ENCODE peak calls at places on chromosomes 13 and 19, in five cellular contexts. One of them, this sample, is unnamed.

GRCh38 chr13:31007392-31007791 is 74.9 kb downstream of the TEX26 start:
- DNase-seq in prostate gland: no peak
- DNase-seq in hepatic stellate cell: no peak
- DNase-seq in lung microvascular endothelial cell: no peak
- DNase-seq in NCI-H2029: no peak
- DNase-seq in this sample: no peak

GRCh38 chr13:42728507-42729180 is 52.7 kb upstream of the FAM216B start:
- DNase-seq in prostate gland: no peak
- DNase-seq in hepatic stellate cell: no peak
- DNase-seq in lung microvascular endothelial cell: no peak
- DNase-seq in NCI-H2029: no peak
- DNase-seq in this sample: no peak

GRCh38 chr13:111919826-111920225 is 147.1 kb upstream of the SOX1 start:
- DNase-seq in prostate gland: no peak
- DNase-seq in hepatic stellate cell: no peak
- DNase-seq in lung microvascular endothelial cell: no peak
- DNase-seq in NCI-H2029: no peak
- DNase-seq in this sample: no peak

GRCh38 chr13:99311137-99311536 is 3.9 kb upstream of the GPR183 start:
- DNase-seq in prostate gland: no peak
- DNase-seq in hepatic stellate cell: no peak
- DNase-seq in lung microvascular endothelial cell: no peak
- DNase-seq in NCI-H2029: no peak
- DNase-seq in this sample: no peak

GRCh38 chr13:59641261-59641660 is 522.5 kb downstream of the DIAPH3 start:
- DNase-seq in prostate gland: no peak
- DNase-seq in hepatic stellate cell: no peak
- DNase-seq in lung microvascular endothelial cell: no peak
- DNase-seq in NCI-H2029: no peak
- DNase-seq in this sample: no peak

GRCh38 chr19:30001301-30001700 is 59.3 kb downstream of the URI1 start:
- DNase-seq in prostate gland: no peak
- DNase-seq in hepatic stellate cell: no peak
- DNase-seq in lung microvascular endothelial cell: no peak
- DNase-seq in NCI-H2029: no peak
- DNase-seq in this sample: no peak

GRCh38 chr19:8028951-8029491 is 23.5 kb upstream of the CCL25 start:
- DNase-seq in prostate gland: no peak
- DNase-seq in hepatic stellate cell: peak
- DNase-seq in lung microvascular endothelial cell: no peak
- DNase-seq in NCI-H2029: no peak
- DNase-seq in this sample: no peak

GRCh38 chr19:55563261-55563690 is 17.4 kb downstream of the ZNF579 start:
- DNase-seq in prostate gland: no peak
- DNase-seq in hepatic stellate cell: no peak
- DNase-seq in lung microvascular endothelial cell: no peak
- DNase-seq in NCI-H2029: peak
- DNase-seq in this sample: no peak

GRCh38 chr19:38669532-38669931 is 22.1 kb downstream of the ACTN4 start:
- DNase-seq in prostate gland: no peak
- DNase-seq in hepatic stellate cell: no peak
- DNase-seq in lung microvascular endothelial cell: no peak
- DNase-seq in NCI-H2029: no peak
- DNase-seq in this sample: no peak

GRCh38 chr13:42681394-42681793 is 100.0 kb upstream of the FAM216B start:
- DNase-seq in prostate gland: no peak
- DNase-seq in hepatic stellate cell: no peak
- DNase-seq in lung microvascular endothelial cell: no peak
- DNase-seq in NCI-H2029: no peak
- DNase-seq in this sample: no peak

GRCh38 chr13:36475468-36475867 is 43.2 kb downstream of the CCNA1 start:
- DNase-seq in prostate gland: no peak
- DNase-seq in hepatic stellate cell: no peak
- DNase-seq in lung microvascular endothelial cell: no peak
- DNase-seq in NCI-H2029: no peak
- DNase-seq in this sample: no peak

GRCh38 chr19:41415154-41415571 is 12.0 kb downstream of the B3GNT8 start:
- DNase-seq in prostate gland: no peak
- DNase-seq in hepatic stellate cell: no peak
- DNase-seq in lung microvascular endothelial cell: no peak
- DNase-seq in NCI-H2029: peak
- DNase-seq in this sample: no peak

GRCh38 chr19:16216744-16217670 is 19.3 kb downstream of the AP1M1 start:
- DNase-seq in prostate gland: no peak
- DNase-seq in hepatic stellate cell: no peak
- DNase-seq in lung microvascular endothelial cell: no peak
- DNase-seq in NCI-H2029: peak
- DNase-seq in this sample: no peak

GRCh38 chr19:38003427-38004099 is 96.6 kb downstream of the SIPA1L3 start:
- DNase-seq in prostate gland: peak
- DNase-seq in hepatic stellate cell: peak
- DNase-seq in lung microvascular endothelial cell: peak
- DNase-seq in NCI-H2029: peak
- DNase-seq in this sample: peak

GRCh38 chr19:18985257-18985656 is 44.2 kb upstream of the HOMER3 start:
- DNase-seq in prostate gland: no peak
- DNase-seq in hepatic stellate cell: no peak
- DNase-seq in lung microvascular endothelial cell: peak
- DNase-seq in NCI-H2029: no peak
- DNase-seq in this sample: peak

GRCh38 chr19:38429055-38429810 is 3.2 kb upstream of the RASGRP4 start:
- DNase-seq in prostate gland: no peak
- DNase-seq in hepatic stellate cell: no peak
- DNase-seq in lung microvascular endothelial cell: no peak
- DNase-seq in NCI-H2029: no peak
- DNase-seq in this sample: no peak

GRCh38 chr13:68234278-68234677 is 1004.1 kb upstream of the PCDH9 start:
- DNase-seq in prostate gland: no peak
- DNase-seq in hepatic stellate cell: no peak
- DNase-seq in lung microvascular endothelial cell: no peak
- DNase-seq in NCI-H2029: no peak
- DNase-seq in this sample: no peak

GRCh38 chr19:58578430-58578925 is 5.3 kb upstream of the MZF1 start:
- DNase-seq in prostate gland: no peak
- DNase-seq in hepatic stellate cell: no peak
- DNase-seq in lung microvascular endothelial cell: no peak
- DNase-seq in NCI-H2029: no peak
- DNase-seq in this sample: no peak

GRCh38 chr19:32070101-32070500 is 275.3 kb upstream of the ZNF507 start:
- DNase-seq in prostate gland: no peak
- DNase-seq in hepatic stellate cell: no peak
- DNase-seq in lung microvascular endothelial cell: no peak
- DNase-seq in NCI-H2029: no peak
- DNase-seq in this sample: no peak

GRCh38 chr19:45473366-45474190 is 5.8 kb downstream of the FOSB start:
- DNase-seq in prostate gland: no peak
- DNase-seq in hepatic stellate cell: no peak
- DNase-seq in lung microvascular endothelial cell: no peak
- DNase-seq in NCI-H2029: no peak
- DNase-seq in this sample: no peak

GRCh38 chr13:110965038-110965754 is 50.3 kb upstream of the ANKRD10 start:
- DNase-seq in prostate gland: no peak
- DNase-seq in hepatic stellate cell: no peak
- DNase-seq in lung microvascular endothelial cell: peak
- DNase-seq in NCI-H2029: no peak
- DNase-seq in this sample: peak

GRCh38 chr19:9869008-9869617 is 34.0 kb downstream of the PIN1 start:
- DNase-seq in prostate gland: no peak
- DNase-seq in hepatic stellate cell: no peak
- DNase-seq in lung microvascular endothelial cell: no peak
- DNase-seq in NCI-H2029: no peak
- DNase-seq in this sample: no peak

GRCh38 chr13:28805193-28805819 is 14.8 kb upstream of the MTUS2 start:
- DNase-seq in prostate gland: no peak
- DNase-seq in hepatic stellate cell: no peak
- DNase-seq in lung microvascular endothelial cell: peak
- DNase-seq in NCI-H2029: no peak
- DNase-seq in this sample: peak

GRCh38 chr13:74132152-74132767 is 1.9 kb downstream of the KLF12 start:
- DNase-seq in prostate gland: no peak
- DNase-seq in hepatic stellate cell: no peak
- DNase-seq in lung microvascular endothelial cell: peak
- DNase-seq in NCI-H2029: no peak
- DNase-seq in this sample: peak

This sample was measured in dermis blood vessel endothelial cell.